ENCODE peak calls at places on chromosomes 2 and 18, in nine cellular contexts. Q, O, T, U, S, B, A, W and P are unnamed samples.

GRCh38 chr18:45324489-45325111 is 290.7 kb upstream of the SLC14A2 start:
- DNase-seq in U (peak), S (no peak), T (peak), W (no peak), A (no peak), Q (no peak), B (peak), O (no peak), P (peak)

GRCh38 chr2:137689549-137689948 is 274.7 kb upstream of the HNMT start:
- DNase-seq in B (no peak), T (no peak), S (no peak), U (peak), A (no peak), W (no peak), Q (no peak), O (no peak), P (no peak)

GRCh38 chr2:168034586-168034985 is 212.8 kb downstream of the STK39 start:
- DNase-seq in W (no peak), B (no peak), U (no peak), S (no peak), Q (no peak), A (no peak), O (no peak), T (no peak), P (no peak)

GRCh38 chr2:218878941-218879761 is 1.5 kb upstream of the WNT10A start:
- DNase-seq in O (no peak), Q (no peak), B (no peak), W (peak), A (no peak), T (no peak), S (no peak), U (no peak), P (no peak)

GRCh38 chr18:58967643-58968291 is 103.1 kb downstream of the ZNF532 start:
- DNase-seq in Q (no peak), W (no peak), U (peak), T (no peak), O (no peak), S (peak), B (peak), A (no peak), P (no peak)

GRCh38 chr2:37267685-37268084 is 36.2 kb downstream of the NDUFAF7 start:
- DNase-seq in Q (no peak), O (no peak), T (no peak), B (no peak), S (no peak), U (no peak), W (no peak), A (no peak), P (no peak)

GRCh38 chr2:173545364-173545734 is 190.7 kb downstream of the CDCA7 start:
- DNase-seq in Q (no peak), O (no peak), T (no peak), S (no peak), B (peak), A (no peak), U (no peak), W (no peak), P (no peak)

GRCh38 chr18:57845468-57846103 is 42.5 kb upstream of the ATP8B1 start:
- DNase-seq in B (no peak), U (no peak), T (no peak), Q (no peak), W (no peak), S (no peak), A (no peak), O (no peak), P (no peak)

GRCh38 chr2:210360412-210360811 is 45.4 kb upstream of the MYL1 start:
- DNase-seq in U (no peak), W (no peak), T (no peak), O (no peak), B (no peak), Q (no peak), A (no peak), S (no peak), P (no peak)

GRCh38 chr2:8144785-8145184 is 537.1 kb upstream of the ID2 start:
- DNase-seq in Q (no peak), U (peak), A (no peak), S (no peak), O (no peak), B (peak), W (no peak), T (no peak), P (no peak)

GRCh38 chr2:230930928-230931555 is 6.0 kb upstream of the GPR55 start:
- DNase-seq in U (no peak), O (no peak), A (no peak), B (no peak), W (no peak), Q (no peak), T (no peak), S (no peak), P (no peak)

GRCh38 chr2:40244251-40245010 is 207.5 kb downstream of the SLC8A1 start:
- DNase-seq in U (peak), B (peak), W (peak), A (peak), Q (peak), S (peak), O (peak), T (peak), P (peak)

GRCh38 chr2:3626118-3626816 is 31.4 kb downstream of the COLEC11 start:
- DNase-seq in O (peak), Q (no peak), B (peak), S (no peak), U (peak), W (no peak), A (no peak), T (no peak), P (no peak)

GRCh38 chr2:215917953-215918620 is 95.3 kb downstream of the MREG start:
- DNase-seq in O (no peak), T (no peak), B (peak), Q (peak), A (no peak), S (no peak), U (peak), W (no peak), P (peak)

GRCh38 chr2:57490746-57491145 is 555.9 kb upstream of the VRK2 start:
- DNase-seq in W (no peak), A (no peak), U (peak), O (no peak), B (peak), T (no peak), Q (no peak), S (no peak), P (no peak)

GRCh38 chr2:175062787-175063585 is 57.8 kb upstream of the CHN1 start:
- DNase-seq in T (no peak), U (no peak), W (no peak), Q (no peak), B (no peak), O (no peak), S (no peak), A (no peak), P (no peak)

GRCh38 chr2:199466704-199467461 is 9.1 kb upstream of the SATB2 start:
- DNase-seq in O (no peak), T (no peak), S (no peak), B (no peak), W (no peak), U (no peak), A (no peak), Q (no peak), P (no peak)

GRCh38 chr2:204753841-204754240 is 208.6 kb downstream of the PARD3B start:
- DNase-seq in B (peak), T (no peak), Q (no peak), W (no peak), A (no peak), O (no peak), S (no peak), U (no peak), P (no peak)

GRCh38 chr18:78238404-78239089 is 741.1 kb upstream of the SALL3 start:
- DNase-seq in W (no peak), O (no peak), U (no peak), A (no peak), S (no peak), T (no peak), Q (no peak), B (no peak), P (no peak)

GRCh38 chr18:31801078-31801477 is 40.4 kb upstream of the SLC25A52 start:
- DNase-seq in O (no peak), W (no peak), A (no peak), S (no peak), T (no peak), B (no peak), U (no peak), Q (no peak), P (no peak)

GRCh38 chr2:148483675-148484074 is 160.9 kb upstream of the EPC2 start:
- DNase-seq in B (peak), W (peak), A (no peak), U (no peak), T (no peak), O (no peak), Q (no peak), S (peak), P (no peak)

GRCh38 chr2:170745263-170745662 is 24.9 kb upstream of the ERICH2 start:
- DNase-seq in B (no peak), T (no peak), O (no peak), W (no peak), U (no peak), A (no peak), S (no peak), Q (no peak), P (no peak)

GRCh38 chr2:219253753-219254589 is at the start of gene TUBA4A:
- DNase-seq in W (peak), T (peak), Q (peak), B (peak), S (peak), U (peak), A (peak), O (peak), P (peak)

GRCh38 chr2:227460079-227460485 is 11.9 kb upstream of the AGFG1 start:
- DNase-seq in W (no peak), Q (peak), A (no peak), O (peak), U (peak), S (no peak), B (peak), T (no peak), P (peak)

GRCh38 chr2:160039166-160039903 is 23.1 kb downstream of the PLA2R1 start:
- DNase-seq in O (no peak), A (no peak), W (no peak), T (no peak), U (peak), Q (no peak), S (no peak), B (peak), P (peak)

GRCh38 chr2:98883780-98884211 is 52.2 kb downstream of the CRACDL start:
- DNase-seq in T (no peak), S (peak), Q (no peak), B (no peak), A (no peak), U (no peak), O (no peak), W (no peak), P (no peak)

GRCh38 chr2:24651643-24652003 is 141.6 kb downstream of the PTRHD1 start:
- DNase-seq in O (no peak), W (no peak), A (no peak), B (no peak), S (no peak), T (no peak), Q (no peak), U (no peak), P (no peak)

GRCh38 chr2:217065695-217066405 is 206.0 kb upstream of the TNP1 start:
- DNase-seq in B (peak), U (peak), O (no peak), W (no peak), Q (no peak), T (no peak), S (no peak), A (no peak), P (peak)

GRCh38 chr2:203625712-203626111 is 80.7 kb upstream of the CD28 start:
- DNase-seq in B (no peak), S (no peak), O (no peak), U (no peak), Q (no peak), W (no peak), A (no peak), T (no peak), P (no peak)

GRCh38 chr18:30094556-30094955 is 948.0 kb downstream of the DSC3 start:
- DNase-seq in T (no peak), A (no peak), O (no peak), S (no peak), U (peak), B (peak), Q (no peak), W (no peak), P (peak)

GRCh38 chr2:153872311-153873061 is 764 bp downstream of the GALNT13 start:
- DNase-seq in W (peak), T (no peak), A (peak), S (peak), O (no peak), Q (no peak), U (no peak), B (no peak), P (no peak)

GRCh38 chr2:43086451-43087221 is 139.8 kb downstream of the ZFP36L2 start:
- DNase-seq in S (peak), U (peak), T (no peak), W (no peak), Q (no peak), O (no peak), B (peak), A (no peak), P (peak)

GRCh38 chr2:88181511-88181910 is 11.4 kb downstream of the THNSL2 start:
- DNase-seq in Q (no peak), T (no peak), U (peak), B (peak), W (no peak), S (no peak), A (no peak), O (no peak), P (no peak)

GRCh38 chr2:181374741-181375675 is 82.2 kb upstream of the ITGA4 start:
- DNase-seq in W (no peak), S (peak), U (no peak), Q (no peak), B (peak), T (no peak), O (no peak), A (no peak), P (no peak)